ENCODE peak calls at places on chromosome 1, in four cellular contexts. C is HCT116, W is IMR-90, G is mammary epithelial cell. E is an unnamed sample.
A peak's percentile ranks its signal among the peaks of the same experiment; 100 is the strongest.

GRCh38 chr1:59601032-59601431 is 213.7 kb upstream of the HOOK1 start:
- DNase-seq in C (no peak), W (no peak), G (peak; percentile 85), E (peak; percentile 39)

GRCh38 chr1:147630447-147630846 is 39.9 kb downstream of the ACP6 start:
- DNase-seq in C (no peak), W (no peak), G (no peak), E (no peak)

GRCh38 chr1:244104309-244105060 is 53.4 kb downstream of the ZBTB18 start:
- DNase-seq in C (no peak), W (peak; percentile 93), G (peak; percentile 37), E (peak; percentile 90)

GRCh38 chr1:160550572-160551034 is 27.5 kb upstream of the SLAMF6 start:
- DNase-seq in C (no peak), W (no peak), G (no peak), E (no peak)

GRCh38 chr1:30668546-30669327 is 54.6 kb downstream of the MATN1 start:
- DNase-seq in C (no peak), W (peak; percentile 10), G (no peak), E (peak; percentile 32)

GRCh38 chr1:60114735-60115318 is 41.3 kb upstream of the C1orf87 start:
- DNase-seq in C (no peak), W (no peak), G (no peak), E (no peak)

GRCh38 chr1:201925961-201926585 is 20.3 kb downstream of the LMOD1 start:
- DNase-seq in C (no peak), W (peak; percentile 48), G (no peak), E (no peak)

GRCh38 chr1:154715385-154715784 is 107.4 kb upstream of the ADAR start:
- DNase-seq in C (no peak), W (no peak), G (no peak), E (no peak)

GRCh38 chr1:226062558-226063361 is at the start of gene H3-3A:
- DNase-seq in C (peak; percentile 79), W (peak; percentile 90), G (peak; percentile 92), E (peak; percentile 99)

GRCh38 chr1:151839457-151840409 is at the start of gene C2CD4D:
- DNase-seq in C (peak; percentile 27), W (no peak), G (peak; percentile 94), E (no peak)

GRCh38 chr1:229342902-229343587 is at the start of gene CCSAP:
- DNase-seq in C (no peak), W (peak; percentile 38), G (peak; percentile 32), E (peak; percentile 85)

GRCh38 chr1:151905070-151905442 is 4.3 kb downstream of the THEM4 start:
- DNase-seq in C (no peak), W (no peak), G (no peak), E (no peak)

GRCh38 chr1:156128749-156129682 is 14.5 kb downstream of the LMNA start:
- DNase-seq in C (no peak), W (peak; percentile 84), G (no peak), E (peak; percentile 87)

GRCh38 chr1:117708323-117709288 is 102.8 kb downstream of the TENT5C start:
- DNase-seq in C (no peak), W (no peak), G (no peak), E (no peak)

GRCh38 chr1:151902858-151903257 is 6.5 kb downstream of the THEM4 start:
- DNase-seq in C (no peak), W (no peak), G (no peak), E (no peak)

GRCh38 chr1:154316704-154317103 is 4.2 kb upstream of the AQP10 start:
- DNase-seq in C (no peak), W (no peak), G (no peak), E (no peak)

GRCh38 chr1:167997037-167997575 is 60.2 kb upstream of the MPC2 start:
- DNase-seq in C (no peak), W (no peak), G (no peak), E (no peak)

GRCh38 chr1:201489656-201490261 is 17.2 kb downstream of the CSRP1 start:
- DNase-seq in C (no peak), W (no peak), G (no peak), E (no peak)

GRCh38 chr1:151825811-151826660 is 5.6 kb downstream of the RORC start:
- DNase-seq in C (no peak), W (no peak), G (no peak), E (no peak)

GRCh38 chr1:7680791-7681165 is 90.3 kb upstream of the VAMP3 start:
- DNase-seq in C (no peak), W (no peak), G (no peak), E (no peak)
- H3K9ac ChIP-seq in C (no peak overlapping the region), W (peak overlapping the region; percentile 80), G (no peak overlapping the region), E (peak overlapping the region; percentile 59)

GRCh38 chr1:101436100-101436511 is 199.3 kb downstream of the S1PR1 start:
- DNase-seq in C (no peak), W (no peak), G (no peak), E (no peak)
- H3K9ac ChIP-seq in C (no peak overlapping the region), W (no peak overlapping the region), G (no peak overlapping the region), E (no peak overlapping the region)

DNA sequence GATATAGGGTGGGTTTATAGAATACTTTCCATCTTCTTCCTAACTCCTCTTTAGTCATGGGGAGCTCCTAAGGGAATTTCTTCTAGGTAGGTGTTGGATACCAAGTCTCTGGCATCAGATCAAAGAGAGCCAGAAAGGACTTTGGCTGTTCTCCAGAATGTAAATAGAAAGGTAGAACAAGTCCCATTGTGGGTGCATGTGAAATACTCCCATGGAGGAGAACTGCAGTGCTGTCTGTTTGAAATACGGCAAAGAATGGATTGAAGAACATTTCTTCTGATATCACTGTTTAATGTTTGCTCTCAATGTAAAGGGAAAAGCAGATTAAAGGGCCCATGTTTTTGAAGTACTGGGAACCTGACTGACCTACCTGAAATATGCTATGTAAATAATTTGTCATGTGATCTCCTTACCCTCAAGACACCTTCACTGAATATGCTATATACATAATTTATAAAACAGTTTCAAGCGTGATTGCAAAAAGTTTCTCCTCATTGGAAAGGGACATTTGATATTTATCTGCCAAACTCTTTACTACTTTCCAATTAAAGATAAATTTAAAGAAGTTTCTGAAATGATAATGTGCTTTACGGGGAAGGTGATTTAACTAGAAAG is 65.9 kb downstream of the LAMC1 start:
- DNase-seq in C (no peak), W (no peak), G (no peak), E (no peak)
- H3K9ac ChIP-seq in C (no peak overlapping the region), W (no peak overlapping the region), G (no peak overlapping the region), E (no peak overlapping the region)

GRCh38 chr1:232519186-232519585 is 110.7 kb downstream of the SIPA1L2 start:
- DNase-seq in C (no peak), W (no peak), G (no peak), E (no peak)

GRCh38 chr1:232518357-232518756 is 111.6 kb downstream of the SIPA1L2 start:
- DNase-seq in C (no peak), W (no peak), G (no peak), E (no peak)

GRCh38 chr1:232524056-232524455 is 105.9 kb downstream of the SIPA1L2 start:
- DNase-seq in C (no peak), W (peak; percentile 31), G (peak; percentile 62), E (peak; percentile 12)

GRCh38 chr1:232521660-232522059 is 108.3 kb downstream of the SIPA1L2 start:
- DNase-seq in C (no peak), W (no peak), G (peak; percentile 54), E (peak; percentile 12)

DNA sequence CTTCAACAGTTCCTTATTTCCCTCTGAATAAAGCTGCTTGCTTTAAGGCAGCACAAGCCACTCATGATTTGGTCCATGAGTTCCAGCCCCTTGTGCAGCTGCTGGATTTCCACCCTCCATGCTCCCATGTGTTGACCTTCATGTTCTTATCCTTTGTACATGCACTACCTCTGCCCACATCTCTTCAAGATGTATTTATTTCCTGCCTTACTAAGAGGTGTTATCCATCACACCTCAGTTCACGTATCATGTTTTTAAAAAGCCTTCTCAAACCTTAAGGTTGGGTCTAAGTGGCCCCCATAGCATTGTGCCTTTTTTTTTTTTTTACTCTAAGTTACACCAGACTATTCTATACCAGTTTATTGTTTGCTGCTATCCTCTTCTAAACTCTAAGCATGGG is 107.7 kb downstream of the SIPA1L2 start:
- DNase-seq in C (no peak), W (no peak), G (no peak), E (no peak)
- H3K9ac ChIP-seq in C (no peak overlapping the region), W (no peak overlapping the region), G (no peak overlapping the region), E (no peak overlapping the region)

GRCh38 chr1:159011701-159012100 is 2.0 kb downstream of the IFI16 start:
- DNase-seq in C (no peak), W (no peak), G (no peak), E (no peak)
- H3K9ac ChIP-seq in C (no peak overlapping the region), W (no peak overlapping the region), G (peak overlapping the region; percentile 56), E (peak overlapping the region; percentile 99)

DNA sequence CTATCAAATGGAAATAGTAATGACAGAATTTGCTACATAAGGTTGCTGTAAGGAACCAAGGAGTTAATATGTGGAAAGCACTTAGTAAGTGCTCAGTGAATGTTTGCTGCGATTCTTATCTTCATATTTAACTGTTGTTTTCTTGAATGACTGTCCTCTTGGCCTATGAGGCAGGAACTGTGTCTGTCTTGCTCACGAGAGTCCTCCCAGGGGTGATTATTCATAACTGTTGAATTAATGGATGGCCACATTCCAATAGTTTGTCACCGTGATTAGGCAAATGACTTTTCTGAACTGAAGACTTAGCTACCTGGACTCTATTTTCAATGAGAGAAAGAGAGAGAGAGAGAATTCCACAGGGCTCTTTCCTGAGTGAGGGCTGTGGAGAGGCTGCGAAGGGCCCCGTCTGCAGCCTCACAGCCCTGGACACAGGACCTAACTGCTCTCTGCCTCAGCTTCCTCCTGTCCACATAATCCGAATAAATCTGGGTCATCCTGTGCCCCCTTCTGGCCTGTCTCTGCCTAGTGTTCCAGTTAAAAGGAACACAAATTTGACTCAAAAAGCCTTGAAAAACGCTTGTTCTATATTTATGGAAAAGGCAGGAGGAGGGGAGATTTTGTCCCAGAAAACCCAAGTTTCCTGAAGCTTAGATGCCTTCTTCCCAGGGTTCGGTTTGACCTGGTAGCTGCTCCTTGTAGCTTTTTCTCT is 8.5 kb downstream of the EDN2 start:
- DNase-seq in C (no peak), W (no peak), G (peak; percentile 47), E (peak; percentile 33)
- H3K9ac ChIP-seq in C (no peak overlapping the region), W (no peak overlapping the region), G (no peak overlapping the region), E (no peak overlapping the region)

GRCh38 chr1:209675567-209676154 is 449 bp downstream of the G0S2 start:
- DNase-seq in C (no peak), W (peak; percentile 16), G (no peak), E (peak; percentile 54)
- H3K9ac ChIP-seq in C (no peak overlapping the region), W (peak overlapping the region; percentile 19), G (no peak overlapping the region), E (peak overlapping the region; percentile 92)